ENCODE peak calls at places on chromosomes 2 and 18, in seven cellular contexts. Y is ovary, P is progenitor cell of endocrine pancreas, Z is A549, D is BJ, O is fibroblast of lung, E is left lung. J is an unnamed sample.

GRCh38 chr2:240579771-240580614 is 6.5 kb upstream of the CAPN10 start:
- DNase-seq in Y (peak), P (no peak), Z (peak), D (peak), O (peak), E (peak), J (peak)

GRCh38 chr2:134694411-134694810 is 24.4 kb downstream of the TMEM163 start:
- DNase-seq in Y (no peak), P (no peak), Z (no peak), D (no peak), O (no peak), E (no peak), J (no peak)

GRCh38 chr2:145874466-145874865 is 1354.5 kb upstream of the ZEB2 start:
- DNase-seq in Y (no peak), P (no peak), Z (no peak), D (no peak), O (peak), E (no peak), J (no peak)

GRCh38 chr2:233081232-233081730 is 21.1 kb downstream of the INPP5D start:
- DNase-seq in Y (no peak), P (no peak), Z (no peak), D (no peak), O (no peak), E (no peak), J (no peak)

GRCh38 chr2:71130325-71131260 is at the start of gene MPHOSPH10:
- DNase-seq in Y (peak), P (peak), Z (peak), D (peak), O (peak), E (peak), J (peak)

GRCh38 chr18:42108071-42108470 is 153.0 kb downstream of the PIK3C3 start:
- DNase-seq in Y (no peak), P (no peak), Z (no peak), D (no peak), O (no peak), E (no peak), J (no peak)

GRCh38 chr2:186687774-186688173 is 6.1 kb upstream of the FAM171B start:
- DNase-seq in Y (no peak), P (no peak), Z (no peak), D (no peak), O (peak), E (no peak), J (peak)

GRCh38 chr2:127080226-127080940 is 26.6 kb downstream of the BIN1 start:
- DNase-seq in Y (no peak), P (no peak), Z (no peak), D (no peak), O (no peak), E (no peak), J (no peak)

GRCh38 chr2:128660836-128661235 is 342.2 kb upstream of the HS6ST1 start:
- DNase-seq in Y (no peak), P (no peak), Z (no peak), D (no peak), O (no peak), E (no peak), J (no peak)

GRCh38 chr2:75199428-75200011 is at the start of gene TACR1:
- DNase-seq in Y (peak), P (peak), Z (peak), D (peak), O (peak), E (peak), J (peak)

GRCh38 chr18:26621161-26622026 is 73.0 kb upstream of the KCTD1 start:
- DNase-seq in Y (no peak), P (peak), Z (peak), D (no peak), O (no peak), E (peak), J (no peak)

GRCh38 chr2:177983183-177983788 is 89.3 kb downstream of the PDE11A start:
- DNase-seq in Y (no peak), P (no peak), Z (peak), D (no peak), O (peak), E (no peak), J (no peak)

GRCh38 chr2:160096414-160096813 is 34.0 kb upstream of the PLA2R1 start:
- DNase-seq in Y (no peak), P (no peak), Z (no peak), D (no peak), O (no peak), E (no peak), J (no peak)

GRCh38 chr2:177905640-177906039 is 166.9 kb downstream of the PDE11A start:
- DNase-seq in Y (no peak), P (no peak), Z (no peak), D (no peak), O (no peak), E (no peak), J (no peak)

GRCh38 chr2:238039985-238040384 is 20.8 kb upstream of the SCLY start:
- DNase-seq in Y (no peak), P (no peak), Z (no peak), D (no peak), O (no peak), E (no peak), J (no peak)

GRCh38 chr2:98507940-98508689 is 63.5 kb downstream of the INPP4A start:
- DNase-seq in Y (no peak), P (no peak), Z (no peak), D (no peak), O (peak), E (peak), J (no peak)

GRCh38 chr2:122451040-122451439 is 695.6 kb downstream of the TSN start:
- DNase-seq in Y (no peak), P (no peak), Z (peak), D (no peak), O (peak), E (no peak), J (no peak)
- TF ChIP-seq CTCF in Y (no peak), P (peak), Z (no peak), D (peak), O (peak), E (peak), J (peak)

GRCh38 chr2:84378960-84379359 is 80.1 kb downstream of the SUCLG1 start:
- DNase-seq in Y (no peak), P (no peak), Z (no peak), D (no peak), O (no peak), E (no peak), J (no peak)

GRCh38 chr2:84375020-84375419 is 84.1 kb downstream of the SUCLG1 start:
- DNase-seq in Y (no peak), P (no peak), Z (no peak), D (no peak), O (no peak), E (no peak), J (no peak)

GRCh38 chr2:84373866-84374265 is 85.2 kb downstream of the SUCLG1 start:
- DNase-seq in Y (no peak), P (no peak), Z (no peak), D (no peak), O (no peak), E (no peak), J (no peak)

GRCh38 chr2:84373391-84373790 is 85.7 kb downstream of the SUCLG1 start:
- DNase-seq in Y (no peak), P (no peak), Z (no peak), D (no peak), O (no peak), E (no peak), J (no peak)
- TF ChIP-seq CTCF in Y (no peak), P (no peak), Z (no peak), D (no peak), O (no peak), E (no peak), J (no peak)

DNA sequence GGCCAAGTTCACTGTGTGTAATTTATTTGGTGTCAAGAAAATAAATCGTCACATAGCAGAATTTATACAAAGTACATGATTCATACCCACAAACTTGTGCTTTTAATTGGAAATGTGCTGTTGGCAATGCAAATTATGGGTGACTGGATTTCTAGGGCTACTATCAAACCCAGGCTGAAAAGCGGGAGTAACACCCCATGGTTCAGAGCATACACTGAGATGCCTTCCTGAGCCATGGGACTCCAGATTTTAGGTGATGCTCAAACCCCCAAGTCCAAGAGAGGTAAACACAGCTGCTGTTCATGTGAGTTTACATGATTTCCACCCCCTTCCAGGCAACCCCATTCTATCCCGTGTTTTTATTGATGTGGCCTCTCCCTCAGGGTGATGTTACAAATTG is 565.9 kb upstream of the ID2 start:
- DNase-seq in Y (no peak), P (no peak), Z (no peak), D (no peak), O (peak), E (no peak), J (no peak)
- TF ChIP-seq CTCF in Y (no peak), P (no peak), Z (no peak), D (no peak), O (no peak), E (no peak), J (no peak)

GRCh38 chr2:31232586-31232985 is 1.4 kb upstream of the EHD3 start:
- DNase-seq in Y (no peak), P (no peak), Z (no peak), D (no peak), O (no peak), E (no peak), J (no peak)
- TF ChIP-seq CTCF in Y (no peak), P (no peak), Z (no peak), D (no peak), O (no peak), E (no peak), J (no peak)

GRCh38 chr18:468841-469796 is 31.4 kb downstream of the COLEC12 start:
- DNase-seq in Y (no peak), P (no peak), Z (no peak), D (no peak), O (no peak), E (no peak), J (no peak)
- TF ChIP-seq CTCF in Y (no peak), P (no peak), Z (no peak), D (no peak), O (no peak), E (no peak), J (no peak)

GRCh38 chr2:153479527-153479926 is 965 bp upstream of the RPRM start:
- DNase-seq in Y (no peak), P (no peak), Z (no peak), D (no peak), O (peak), E (no peak), J (no peak)

GRCh38 chr2:153476491-153477095 is 2.0 kb downstream of the RPRM start:
- DNase-seq in Y (peak), P (no peak), Z (no peak), D (no peak), O (no peak), E (peak), J (no peak)

GRCh38 chr2:153477641-153478288 is 797 bp downstream of the RPRM start:
- DNase-seq in Y (no peak), P (peak), Z (no peak), D (no peak), O (no peak), E (peak), J (no peak)

GRCh38 chr2:153477096-153477555 is 1.4 kb downstream of the RPRM start:
- DNase-seq in Y (peak), P (no peak), Z (no peak), D (no peak), O (no peak), E (peak), J (no peak)

GRCh38 chr2:153478289-153479261 is at the start of gene RPRM:
- DNase-seq in Y (peak), P (peak), Z (peak), D (no peak), O (peak), E (peak), J (peak)
- TF ChIP-seq CTCF in Y (peak), P (peak), Z (peak), D (peak), O (peak), E (peak), J (peak)

GRCh38 chr2:202056611-202057010 is 16.4 kb upstream of the KIAA2012 start:
- DNase-seq in Y (no peak), P (no peak), Z (peak), D (no peak), O (no peak), E (no peak), J (no peak)
- TF ChIP-seq CTCF in Y (no peak), P (peak), Z (peak), D (peak), O (peak), E (no peak), J (peak)

DNA sequence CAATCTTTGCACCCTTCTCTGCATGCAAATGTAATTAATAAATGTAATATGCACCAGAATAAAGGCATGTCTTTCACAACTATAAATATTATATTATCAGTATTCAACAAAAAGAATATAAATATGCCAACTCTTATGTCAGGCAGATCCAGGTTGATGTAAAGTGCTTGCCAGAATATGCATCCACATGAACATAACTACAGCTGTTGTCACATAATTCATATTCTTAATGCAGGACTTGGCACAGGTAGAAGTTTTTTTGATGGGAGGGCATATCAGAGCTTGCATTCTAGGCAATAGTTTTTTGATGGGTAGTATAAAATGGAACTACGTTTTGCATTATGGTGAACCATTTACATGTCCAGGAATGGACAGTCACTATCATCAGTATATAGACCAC is 544.3 kb downstream of the ZNF804A start:
- DNase-seq in Y (no peak), P (no peak), Z (no peak), D (no peak), O (no peak), E (no peak), J (no peak)
- TF ChIP-seq CTCF in Y (no peak), P (no peak), Z (no peak), D (no peak), O (no peak), E (no peak), J (no peak)

DNA sequence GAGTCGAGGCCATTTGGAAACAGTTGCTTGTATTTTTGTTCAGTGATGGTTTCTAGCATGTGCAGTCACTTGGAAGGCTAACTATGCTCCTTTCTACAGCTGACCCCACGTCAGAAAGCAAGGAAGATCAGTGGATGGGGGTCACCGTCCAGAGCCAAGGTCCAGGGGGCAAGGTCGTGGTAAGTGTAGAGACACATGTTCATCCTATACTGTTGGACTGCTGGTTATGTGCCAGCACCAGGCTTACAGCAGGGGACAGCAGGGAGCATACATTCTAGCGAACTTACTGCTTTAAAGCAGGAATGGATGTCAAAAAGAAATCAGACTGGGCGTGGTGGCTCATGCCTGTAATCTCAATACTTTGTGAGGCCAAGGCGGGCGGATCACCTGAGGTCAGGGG is 40.0 kb downstream of the ITGA6 start:
- DNase-seq in Y (no peak), P (no peak), Z (peak), D (no peak), O (no peak), E (no peak), J (no peak)
- TF ChIP-seq CTCF in Y (no peak), P (no peak), Z (no peak), D (peak), O (peak), E (no peak), J (no peak)

GRCh38 chr18:46754661-46755292 is 2.1 kb downstream of the ST8SIA5 start:
- DNase-seq in Y (no peak), P (no peak), Z (no peak), D (no peak), O (no peak), E (peak), J (no peak)
- TF ChIP-seq CTCF in Y (no peak), P (peak), Z (no peak), D (no peak), O (no peak), E (no peak), J (no peak)

J was measured in AG09319.